ENCODE peak calls at places on chromosome 22, in seven cellular contexts. K is body of pancreas, P is transverse colon, I is ovary, B is lower leg skin, T is sigmoid colon, G is H54. V is an unnamed sample.

GRCh38 chr22:33848251-33848650 is 72.0 kb downstream of the LARGE1 start:
- DNase-seq in K (no peak), P (no peak), I (no peak), B (no peak), T (no peak), G (peak), V (no peak)

GRCh38 chr22:38317995-38318715 is 922 bp upstream of the CSNK1E start:
- DNase-seq in K (peak), P (peak), I (peak), B (peak), T (peak), G (peak), V (peak)

GRCh38 chr22:44914026-44914721 is 95.6 kb downstream of the PHF21B start:
- DNase-seq in K (no peak), P (no peak), I (no peak), B (no peak), T (peak), G (no peak), V (no peak)

GRCh38 chr22:44026630-44027511 is 2.8 kb downstream of the PARVB start:
- DNase-seq in K (peak), P (peak), I (no peak), B (peak), T (peak), G (no peak), V (peak)

GRCh38 chr22:27170491-27170890 is 513.1 kb downstream of the MIAT start:
- DNase-seq in K (no peak), P (no peak), I (peak), B (no peak), T (peak), G (peak), V (no peak)

GRCh38 chr22:29633514-29634312 is 30.3 kb downstream of the NF2 start:
- DNase-seq in K (no peak), P (no peak), I (no peak), B (no peak), T (no peak), G (no peak), V (no peak)

GRCh38 chr22:30210235-30210831 is 36.2 kb downstream of the LIF start:
- DNase-seq in K (peak), P (no peak), I (no peak), B (no peak), T (no peak), G (peak), V (no peak)

GRCh38 chr22:37459211-37459610 is 27.0 kb downstream of the MFNG start:
- DNase-seq in K (peak), P (no peak), I (no peak), B (no peak), T (no peak), G (no peak), V (no peak)

GRCh38 chr22:23079814-23080521 is 9.6 kb downstream of the GNAZ start:
- DNase-seq in K (no peak), P (no peak), I (no peak), B (no peak), T (no peak), G (no peak), V (no peak)

GRCh38 chr22:38890377-38890776 is 18.4 kb upstream of the CBX6 start:
- DNase-seq in K (no peak), P (no peak), I (no peak), B (no peak), T (no peak), G (no peak), V (no peak)

GRCh38 chr22:49372530-49373288 is 455.0 kb downstream of the BRD1 start:
- DNase-seq in K (peak), P (no peak), I (no peak), B (peak), T (no peak), G (peak), V (no peak)

GRCh38 chr22:38505595-38506117 is 455 bp downstream of the DDX17 start:
- DNase-seq in K (peak), P (peak), I (peak), B (peak), T (peak), G (peak), V (peak)

GRCh38 chr22:44658371-44658953 is 43.5 kb upstream of the PRR5 start:
- DNase-seq in K (no peak), P (peak), I (no peak), B (no peak), T (peak), G (no peak), V (no peak)

GRCh38 chr22:50105529-50106100 is 15.8 kb downstream of the MOV10L1 start:
- DNase-seq in K (no peak), P (no peak), I (no peak), B (no peak), T (no peak), G (no peak), V (peak)

GRCh38 chr22:29194269-29194668 is 11.4 kb upstream of the EMID1 start:
- DNase-seq in K (no peak), P (no peak), I (no peak), B (no peak), T (no peak), G (no peak), V (peak)

GRCh38 chr22:44357962-44358553 is 45.3 kb upstream of the SHISAL1 start:
- DNase-seq in K (no peak), P (peak), I (peak), B (peak), T (peak), G (no peak), V (no peak)

GRCh38 chr22:46972256-46972655 is 209.8 kb downstream of the TBC1D22A start:
- DNase-seq in K (no peak), P (no peak), I (no peak), B (peak), T (peak), G (no peak), V (no peak)

GRCh38 chr22:20299736-20300136 is 20.1 kb downstream of the DGCR6L start:
- DNase-seq in K (peak), P (peak), I (peak), B (no peak), T (no peak), G (no peak), V (no peak)
- TF ChIP-seq POLR2A in K (no peak), P (no peak), I (no peak), B (no peak), T (no peak), G (no peak), V (no peak)

DNA sequence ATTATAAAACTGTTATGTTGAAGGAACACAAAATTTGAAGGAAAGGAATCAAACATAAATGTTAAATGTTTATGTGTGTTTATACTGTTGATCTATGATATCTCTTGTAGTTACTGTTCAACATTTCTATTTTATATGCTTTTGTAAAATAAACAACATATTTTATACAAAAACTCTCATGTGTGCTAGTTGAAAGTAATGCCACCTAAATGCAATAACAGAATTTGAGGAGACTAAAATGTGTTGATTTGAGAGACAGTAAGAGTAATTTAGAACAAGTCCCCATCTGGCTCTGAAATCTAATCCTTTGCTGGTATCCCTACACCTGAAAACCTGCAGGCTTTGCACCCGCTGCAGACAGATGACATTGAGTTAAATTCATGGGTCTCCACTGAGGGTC is 95.7 kb upstream of the TOP3B start:
- DNase-seq in K (no peak), P (no peak), I (no peak), B (no peak), T (no peak), G (no peak), V (no peak)
- TF ChIP-seq POLR2A in K (no peak), P (no peak), I (no peak), B (no peak), T (no peak), G (no peak), V (no peak)

GRCh38 chr22:36454916-36455570 is 26.4 kb downstream of the TXN2 start:
- DNase-seq in K (peak), P (peak), I (peak), B (peak), T (peak), G (no peak), V (peak)
- TF ChIP-seq POLR2A in K (peak), P (peak), I (peak), B (no peak), T (peak), G (no peak), V (peak)

DNA sequence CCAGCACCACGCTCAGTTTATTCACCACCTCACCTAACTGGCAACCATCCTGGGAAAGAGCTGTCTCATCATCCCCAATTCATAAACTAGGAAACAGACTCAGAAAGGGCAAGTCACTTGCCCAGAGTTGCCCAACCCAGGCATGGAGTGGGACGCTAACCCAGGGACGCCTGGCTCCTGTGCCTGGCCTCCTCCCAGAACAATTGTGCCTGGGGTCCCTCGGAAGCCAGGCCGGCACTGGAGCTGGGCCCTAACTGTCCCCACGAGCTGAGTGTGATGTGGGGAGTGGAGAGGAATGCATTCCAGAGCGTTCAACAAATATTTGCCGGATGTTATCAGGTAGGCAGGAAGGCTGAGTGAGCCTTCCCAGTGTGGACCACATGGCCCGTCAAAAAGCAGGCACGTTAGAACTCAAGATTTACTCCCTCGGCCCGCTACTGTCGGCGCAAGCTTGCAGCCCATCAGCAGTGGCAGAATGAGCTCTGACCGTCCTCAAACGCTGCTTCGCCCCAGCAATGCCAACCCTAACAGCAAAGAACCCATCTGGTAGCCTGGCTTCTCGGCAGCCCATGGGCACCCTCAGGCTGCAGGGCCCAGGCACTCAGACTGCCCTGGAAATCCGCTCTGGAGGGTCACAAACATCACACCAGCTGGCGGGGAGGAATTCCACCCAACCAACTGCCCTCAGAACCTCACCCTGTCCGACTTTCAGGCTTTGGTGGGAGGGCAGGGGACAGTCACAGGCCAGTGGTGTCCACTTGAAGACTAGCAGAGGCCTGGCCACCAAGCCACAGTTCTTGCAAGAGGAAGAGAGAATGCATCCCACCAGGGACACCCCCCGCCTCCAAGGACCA is 35.6 kb downstream of the MYH9 start:
- DNase-seq in K (no peak), P (no peak), I (no peak), B (no peak), T (no peak), G (no peak), V (no peak)
- TF ChIP-seq POLR2A in K (peak), P (no peak), I (no peak), B (no peak), T (no peak), G (no peak), V (no peak)

GRCh38 chr22:41204066-41204465 is 1.0 kb upstream of the L3MBTL2 start:
- DNase-seq in K (no peak), P (no peak), I (no peak), B (no peak), T (no peak), G (no peak), V (no peak)

GRCh38 chr22:41201146-41201545 is 4.0 kb upstream of the L3MBTL2 start:
- DNase-seq in K (no peak), P (no peak), I (no peak), B (no peak), T (no peak), G (no peak), V (no peak)

GRCh38 chr22:41204992-41205900 is at the start of gene L3MBTL2:
- DNase-seq in K (peak), P (peak), I (peak), B (peak), T (peak), G (peak), V (peak)

GRCh38 chr22:41206719-41207118 is 1.6 kb downstream of the L3MBTL2 start:
- DNase-seq in K (no peak), P (no peak), I (no peak), B (no peak), T (no peak), G (no peak), V (no peak)

GRCh38 chr22:41203118-41203517 is 2.0 kb upstream of the L3MBTL2 start:
- DNase-seq in K (no peak), P (no peak), I (no peak), B (no peak), T (no peak), G (no peak), V (no peak)
- TF ChIP-seq POLR2A in K (no peak), P (no peak), I (no peak), B (no peak), T (no peak), G (no peak), V (no peak)

V was measured in erythroblast.